ENCODE peak calls at places on chromosomes 1 and 21, in ten cellular contexts. X, K, Z, B, C, W, H, I, D and N are unnamed samples.

GRCh38 chr1:33743221-33743998 is 120.5 kb upstream of the HMGB4 start:
- DNase-seq in Z (no peak), I (no peak), K (no peak), X (no peak), B (no peak), H (no peak), W (no peak), C (peak), D (no peak), N (no peak)

GRCh38 chr21:42340187-42340586 is 10.6 kb downstream of the TFF2 start:
- DNase-seq in Z (no peak), C (peak), W (no peak), X (no peak), H (no peak), I (no peak), B (no peak), D (no peak), K (no peak), N (no peak)

GRCh38 chr1:183185941-183186490 is at the start of gene LAMC2:
- DNase-seq in W (peak), Z (no peak), K (no peak), X (peak), D (peak), H (no peak), I (peak), C (peak), B (no peak), N (peak)

GRCh38 chr1:202615501-202616354 is 94.5 kb downstream of the SYT2 start:
- DNase-seq in D (peak), X (no peak), I (no peak), H (peak), Z (no peak), K (no peak), C (no peak), W (peak), B (peak), N (no peak)

GRCh38 chr1:26015358-26015757 is 6.2 kb upstream of the EXTL1 start:
- DNase-seq in D (peak), B (peak), H (no peak), Z (no peak), X (peak), C (no peak), W (no peak), K (no peak), I (no peak), N (no peak)

GRCh38 chr1:224565186-224565585 is 50.9 kb upstream of the CNIH3 start:
- DNase-seq in B (peak), I (peak), D (peak), C (no peak), W (peak), Z (no peak), X (peak), K (no peak), H (no peak), N (no peak)

GRCh38 chr1:21302747-21303715 is 12.8 kb upstream of the ECE1 start:
- DNase-seq in D (peak), X (no peak), H (no peak), I (no peak), K (no peak), Z (no peak), W (peak), C (no peak), B (peak), N (no peak)

GRCh38 chr1:210477328-210477924 is 148.7 kb downstream of the HHAT start:
- DNase-seq in D (no peak), W (peak), H (no peak), X (no peak), I (no peak), Z (no peak), K (no peak), C (no peak), B (no peak), N (no peak)

GRCh38 chr1:171636141-171636540 is 14.1 kb downstream of the MYOCOS start:
- DNase-seq in K (no peak), H (no peak), X (no peak), B (no peak), C (no peak), D (peak), W (peak), Z (no peak), I (no peak), N (no peak)

GRCh38 chr1:162003061-162003824 is 20.4 kb downstream of the OLFML2B start:
- DNase-seq in W (peak), H (no peak), Z (no peak), C (peak), I (no peak), D (peak), X (peak), K (no peak), B (peak), N (no peak)

GRCh38 chr1:16965486-16966067 is 14.8 kb downstream of the MFAP2 start:
- DNase-seq in I (no peak), B (no peak), Z (no peak), W (no peak), H (no peak), D (no peak), C (no peak), K (no peak), X (no peak), N (no peak)

GRCh38 chr1:45876000-45876399 is 72.6 kb downstream of the MAST2 start:
- DNase-seq in K (no peak), I (no peak), B (no peak), C (no peak), Z (no peak), W (no peak), X (no peak), D (no peak), H (no peak), N (no peak)

GRCh38 chr1:185441608-185442007 is 124.6 kb upstream of the IVNS1ABP start:
- DNase-seq in W (peak), D (peak), C (no peak), Z (no peak), K (no peak), X (peak), H (no peak), I (peak), B (peak), N (no peak)

GRCh38 chr1:19738106-19738505 is 61.6 kb downstream of the TMCO4 start:
- DNase-seq in K (no peak), I (peak), H (no peak), D (no peak), X (no peak), C (no peak), Z (peak), B (no peak), W (peak), N (no peak)

GRCh38 chr1:11653616-11654570 is at the start of gene FBXO2:
- DNase-seq in H (no peak), W (no peak), X (peak), I (peak), Z (no peak), B (peak), C (no peak), K (no peak), D (no peak), N (peak)

GRCh38 chr1:93980320-93980744 is 71.1 kb upstream of the GCLM start:
- DNase-seq in B (peak), C (no peak), Z (no peak), I (no peak), H (no peak), X (no peak), D (peak), K (no peak), W (peak), N (peak)

GRCh38 chr1:63381741-63382140 is 14.3 kb downstream of the ALG6 start:
- DNase-seq in C (no peak), W (no peak), I (no peak), Z (no peak), X (no peak), H (no peak), B (no peak), K (no peak), D (no peak), N (no peak)

GRCh38 chr1:231642600-231643332 is 16.2 kb downstream of the DISC1 start:
- DNase-seq in K (no peak), H (no peak), D (no peak), I (no peak), Z (no peak), W (no peak), X (no peak), C (no peak), B (no peak), N (no peak)

GRCh38 chr1:34101151-34101550 is 63.9 kb downstream of the CSMD2 start:
- DNase-seq in C (no peak), X (no peak), I (no peak), B (peak), K (no peak), D (peak), Z (no peak), H (no peak), W (no peak), N (no peak)

GRCh38 chr1:71196685-71197084 is 115.8 kb upstream of the ZRANB2 start:
- DNase-seq in B (peak), Z (no peak), I (no peak), D (peak), X (peak), W (peak), C (no peak), H (no peak), K (no peak), N (no peak)

GRCh38 chr1:175191654-175192053 is 922 bp downstream of the KIAA0040 start:
- DNase-seq in X (no peak), Z (no peak), D (no peak), I (peak), B (peak), H (no peak), C (no peak), K (no peak), W (no peak), N (no peak)

GRCh38 chr1:206674745-206675175 is 9.9 kb upstream of the MAPKAPK2 start:
- DNase-seq in I (peak), C (no peak), Z (no peak), D (peak), B (peak), H (no peak), W (peak), X (peak), K (no peak), N (no peak)

GRCh38 chr1:157497987-157498781 is 54.1 kb downstream of the FCRL5 start:
- DNase-seq in C (no peak), D (no peak), X (peak), H (no peak), K (no peak), B (no peak), Z (no peak), W (no peak), I (no peak), N (no peak)

GRCh38 chr1:193019442-193020026 is 39.6 kb downstream of the UCHL5 start:
- DNase-seq in H (peak), W (peak), I (no peak), K (no peak), X (peak), C (no peak), D (peak), B (peak), Z (no peak), N (no peak)

GRCh38 chr1:211644653-211645052 is 30.8 kb downstream of the NEK2 start:
- DNase-seq in C (no peak), I (no peak), K (no peak), W (no peak), H (no peak), Z (peak), B (no peak), X (no peak), D (no peak), N (no peak)

GRCh38 chr1:115976900-115977480 is 677 bp downstream of the SLC22A15 start:
- DNase-seq in Z (no peak), X (peak), H (no peak), B (peak), I (peak), C (no peak), W (peak), K (no peak), D (no peak), N (no peak)

GRCh38 chr1:38962560-38962959 is 20.9 kb upstream of the RHBDL2 start:
- DNase-seq in Z (peak), D (no peak), I (no peak), H (no peak), X (no peak), K (no peak), W (peak), B (peak), C (no peak), N (no peak)

GRCh38 chr1:158071106-158071505 is 77.7 kb downstream of the KIRREL1 start:
- DNase-seq in W (no peak), D (peak), I (no peak), X (no peak), K (no peak), C (no peak), H (no peak), B (no peak), Z (no peak), N (no peak)

GRCh38 chr1:41713557-41714327 is 205.0 kb downstream of the HIVEP3 start:
- DNase-seq in W (peak), Z (no peak), D (peak), H (no peak), I (peak), K (no peak), X (peak), C (no peak), B (peak), N (peak)

GRCh38 chr21:45947716-45948255 is 33.8 kb upstream of the COL6A1 start:
- DNase-seq in Z (no peak), D (no peak), W (no peak), C (no peak), H (no peak), I (no peak), X (no peak), B (no peak), K (no peak), N (no peak)

GRCh38 chr1:230016139-230016538 is 50.9 kb upstream of the GALNT2 start:
- DNase-seq in D (no peak), H (no peak), Z (no peak), B (no peak), I (no peak), W (no peak), C (no peak), K (no peak), X (no peak), N (no peak)
- TF ChIP-seq CTCF in D (no peak), H (no peak), Z (no peak), B (no peak), I (no peak), W (no peak), C (no peak), K (no peak), X (no peak), N (no peak)

GRCh38 chr1:154772611-154773515 is 97.2 kb downstream of the KCNN3 start:
- DNase-seq in C (peak), H (no peak), X (no peak), Z (no peak), B (no peak), W (no peak), D (no peak), K (no peak), I (no peak), N (no peak)
- TF ChIP-seq CTCF in C (no peak), H (no peak), X (no peak), Z (no peak), B (no peak), W (no peak), D (no peak), K (no peak), I (no peak), N (no peak)

GRCh38 chr1:60151311-60151710 is 77.7 kb upstream of the C1orf87 start:
- DNase-seq in H (no peak), I (no peak), K (no peak), B (no peak), Z (no peak), C (no peak), X (no peak), D (no peak), W (no peak), N (no peak)

GRCh38 chr1:60149254-60149653 is 75.7 kb upstream of the C1orf87 start:
- DNase-seq in D (no peak), C (no peak), B (no peak), X (peak), W (no peak), K (no peak), H (no peak), I (peak), Z (no peak), N (no peak)

GRCh38 chr1:60146884-60147283 is 73.3 kb upstream of the C1orf87 start:
- DNase-seq in X (no peak), C (no peak), D (no peak), H (no peak), Z (no peak), K (no peak), B (no peak), I (no peak), W (no peak), N (no peak)

GRCh38 chr1:60145746-60146145 is 72.2 kb upstream of the C1orf87 start:
- DNase-seq in C (no peak), D (no peak), H (no peak), I (no peak), Z (no peak), X (no peak), W (no peak), B (peak), K (no peak), N (no peak)
- TF ChIP-seq CTCF in C (no peak), D (no peak), H (no peak), I (no peak), Z (no peak), X (no peak), W (no peak), B (no peak), K (no peak), N (no peak)

DNA sequence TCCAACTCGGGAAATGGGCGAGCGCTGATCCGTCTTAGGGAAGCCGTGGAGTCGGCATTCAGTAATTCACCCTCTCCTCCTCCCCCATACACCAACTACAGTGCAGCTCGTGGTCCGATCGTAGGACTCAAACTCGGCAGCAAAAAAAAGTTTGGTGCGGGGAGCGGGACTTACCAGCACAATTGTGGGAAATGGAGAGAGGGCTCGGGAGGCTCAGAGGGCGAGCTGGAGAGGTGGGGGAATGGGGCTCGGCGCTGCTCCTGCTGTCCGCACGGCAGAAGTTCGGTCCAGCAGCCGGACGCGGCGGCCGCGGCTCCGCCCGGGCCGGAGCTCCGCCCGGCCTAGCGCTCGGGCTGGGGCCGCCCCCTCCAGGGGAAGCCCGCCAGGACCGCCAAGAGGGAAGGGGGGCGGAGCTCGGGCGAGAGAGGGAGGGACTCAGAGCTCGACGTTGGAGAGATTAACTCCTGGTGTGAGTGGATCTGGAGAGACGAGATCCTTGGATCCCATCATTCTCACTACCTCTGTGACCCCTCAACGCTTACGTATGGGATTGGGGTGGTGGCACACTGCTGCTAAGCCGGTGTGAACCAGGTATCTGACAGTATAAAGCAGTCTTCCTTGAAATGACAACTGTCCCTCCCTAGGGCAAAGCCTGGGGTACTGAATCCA is 744 bp upstream of the PIAS3 start:
- DNase-seq in I (peak), W (peak), H (no peak), C (peak), B (peak), Z (peak), X (peak), K (peak), D (peak), N (peak)
- TF ChIP-seq CTCF in I (no peak), W (no peak), H (no peak), C (no peak), B (no peak), Z (peak), X (peak), K (no peak), D (no peak), N (no peak)

GRCh38 chr1:234322979-234323378 is 50.3 kb upstream of the COA6 start:
- DNase-seq in K (no peak), D (peak), W (peak), X (peak), I (no peak), B (peak), Z (no peak), C (no peak), H (no peak), N (peak)
- TF ChIP-seq CTCF in K (no peak), D (peak), W (peak), X (peak), I (peak), B (peak), Z (peak), C (no peak), H (peak), N (peak)

GRCh38 chr1:151986501-151987190 is 7.0 kb downstream of the S100A10 start:
- DNase-seq in C (no peak), B (no peak), X (no peak), H (no peak), I (no peak), K (no peak), Z (no peak), D (no peak), W (no peak), N (no peak)
- TF ChIP-seq CTCF in C (no peak), B (no peak), X (no peak), H (no peak), I (no peak), K (no peak), Z (no peak), D (no peak), W (no peak), N (no peak)

DNA sequence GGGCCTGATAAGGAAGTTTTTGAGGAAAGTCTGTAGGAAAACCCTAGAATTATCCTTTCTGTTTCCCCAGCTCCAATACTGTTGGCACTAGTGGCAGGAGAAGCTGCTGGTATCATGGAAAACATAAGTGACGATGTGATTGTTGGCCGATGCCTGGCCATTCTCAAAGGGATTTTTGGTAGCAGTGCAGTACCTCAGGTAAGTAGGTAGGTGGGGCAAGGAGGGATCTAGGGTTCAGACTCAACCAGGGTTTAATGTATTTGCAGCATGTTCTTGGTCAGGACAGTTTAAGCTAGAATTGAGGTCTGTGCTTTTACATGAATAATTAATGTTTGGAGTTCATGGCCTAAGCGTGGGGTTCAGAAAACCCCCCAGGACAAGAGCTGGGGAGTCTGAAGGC is 62.1 kb downstream of the KDM1A start:
- DNase-seq in X (no peak), I (no peak), H (no peak), B (no peak), Z (no peak), C (no peak), D (peak), K (no peak), W (peak), N (no peak)
- TF ChIP-seq CTCF in X (peak), I (no peak), H (peak), B (peak), Z (peak), C (no peak), D (peak), K (no peak), W (peak), N (no peak)